ENCODE peak calls at places on chromosomes 11 and 22, in nine cellular contexts. C is aorta; D is KG1; S is SW 1271; W is fibroblast of the conjunctiva; N is hypothalamus; J is cardiac fibroblast; L is activated CD4-positive, alpha-beta T cell treated with anti-CD3 and anti-CD28 coated beads, Interleukin-2, amount 10 ng/mL, durations not matched to agents 7 days and 5 days; O is neural crest cell. F is an unnamed sample.

GRCh38 chr11:73856001-73856663 is 20.5 kb downstream of the COA4 start:
- DNase-seq in C (no peak), D (no peak), S (no peak), W (no peak), N (no peak), J (no peak), L (no peak), O (no peak), F (no peak)

GRCh38 chr11:68214173-68215086 is 1.3 kb upstream of the KMT5B start:
- DNase-seq in C (peak), D (no peak), S (no peak), W (no peak), N (no peak), J (no peak), L (no peak), O (peak), F (no peak)

GRCh38 chr11:19723572-19724342 is 11.1 kb downstream of the NAV2 start:
- DNase-seq in C (peak), D (no peak), S (no peak), W (no peak), N (no peak), J (peak), L (peak), O (no peak), F (no peak)

GRCh38 chr11:20037358-20037757 is 122.9 kb downstream of the DBX1 start:
- DNase-seq in C (no peak), D (no peak), S (no peak), W (no peak), N (no peak), J (no peak), L (no peak), O (no peak), F (no peak)

GRCh38 chr11:15889972-15890371 is 466.4 kb downstream of the SOX6 start:
- DNase-seq in C (no peak), D (no peak), S (no peak), W (no peak), N (no peak), J (peak), L (no peak), O (no peak), F (no peak)

GRCh38 chr22:27804683-27805297 is 3.2 kb upstream of the MN1 start:
- DNase-seq in C (peak), D (peak), S (no peak), W (no peak), N (no peak), J (peak), L (peak), O (peak), F (peak)

GRCh38 chr11:32332990-32333334 is 102.4 kb downstream of the WT1 start:
- DNase-seq in C (no peak), D (no peak), S (no peak), W (no peak), N (no peak), J (no peak), L (no peak), O (no peak), F (no peak)

GRCh38 chr11:31106326-31106725 is 263.2 kb downstream of the DCDC1 start:
- DNase-seq in C (no peak), D (no peak), S (no peak), W (no peak), N (no peak), J (no peak), L (no peak), O (no peak), F (no peak)

GRCh38 chr11:14803846-14804245 is 88.2 kb downstream of the CYP2R1 start:
- DNase-seq in C (no peak), D (no peak), S (no peak), W (no peak), N (no peak), J (no peak), L (no peak), O (no peak), F (no peak)

GRCh38 chr22:21755855-21756284 is 20.3 kb upstream of the YPEL1 start:
- DNase-seq in C (peak), D (no peak), S (no peak), W (no peak), N (no peak), J (peak), L (no peak), O (no peak), F (peak)

GRCh38 chr11:102010776-102011500 is 36.3 kb upstream of the CFAP300 start:
- DNase-seq in C (peak), D (no peak), S (peak), W (peak), N (no peak), J (peak), L (no peak), O (no peak), F (no peak)

GRCh38 chr22:28955817-28956216 is 72.4 kb downstream of the ZNRF3 start:
- DNase-seq in C (no peak), D (peak), S (no peak), W (no peak), N (no peak), J (no peak), L (peak), O (no peak), F (peak)

GRCh38 chr11:76854709-76855108 is 6.0 kb upstream of the ACER3 start:
- DNase-seq in C (no peak), D (no peak), S (no peak), W (no peak), N (no peak), J (no peak), L (no peak), O (no peak), F (no peak)

GRCh38 chr22:32204211-32204855 is 540 bp downstream of the RFPL2 start:
- DNase-seq in C (no peak), D (no peak), S (no peak), W (no peak), N (no peak), J (no peak), L (no peak), O (no peak), F (no peak)

GRCh38 chr22:23242473-23243001 is 62.2 kb downstream of the BCR start:
- DNase-seq in C (no peak), D (no peak), S (no peak), W (no peak), N (no peak), J (no peak), L (no peak), O (peak), F (no peak)

GRCh38 chr11:41578421-41579047 is 119.1 kb upstream of the LRRC4C start:
- DNase-seq in C (no peak), D (no peak), S (no peak), W (no peak), N (no peak), J (peak), L (no peak), O (no peak), F (no peak)

GRCh38 chr11:11387201-11387600 is 34.2 kb upstream of the CSNK2A3 start:
- DNase-seq in C (no peak), D (no peak), S (no peak), W (no peak), N (no peak), J (no peak), L (no peak), O (no peak), F (no peak)

GRCh38 chr22:25404923-25405853 is 159.3 kb upstream of the GRK3 start:
- DNase-seq in C (peak), D (peak), S (no peak), W (no peak), N (no peak), J (peak), L (peak), O (no peak), F (peak)

GRCh38 chr11:16587670-16588069 is 150.8 kb upstream of the C11orf58 start:
- DNase-seq in C (no peak), D (no peak), S (no peak), W (no peak), N (no peak), J (no peak), L (no peak), O (no peak), F (no peak)

GRCh38 chr11:117828641-117829368 is 4.3 kb upstream of the FXYD2 start:
- DNase-seq in C (peak), D (no peak), S (no peak), W (no peak), N (no peak), J (peak), L (peak), O (no peak), F (peak)

GRCh38 chr11:86637976-86638375 is 34.4 kb downstream of the ME3 start:
- DNase-seq in C (no peak), D (peak), S (no peak), W (no peak), N (no peak), J (peak), L (peak), O (no peak), F (no peak)

GRCh38 chr11:68107689-68108088 is 13.5 kb downstream of the CHKA start:
- DNase-seq in C (no peak), D (no peak), S (no peak), W (no peak), N (no peak), J (no peak), L (no peak), O (no peak), F (no peak)

GRCh38 chr11:13667245-13667644 is 1.2 kb upstream of the FAR1 start:
- DNase-seq in C (no peak), D (no peak), S (no peak), W (no peak), N (no peak), J (no peak), L (no peak), O (no peak), F (peak)

GRCh38 chr11:68118753-68119448 is 2.3 kb downstream of the CHKA start:
- DNase-seq in C (no peak), D (peak), S (no peak), W (no peak), N (no peak), J (no peak), L (no peak), O (no peak), F (peak)

GRCh38 chr11:76599041-76600013 is 71.2 kb downstream of the LRRC32 start:
- DNase-seq in C (peak), D (no peak), S (no peak), W (no peak), N (no peak), J (peak), L (no peak), O (no peak), F (no peak)

GRCh38 chr11:74749127-74749964 is 697 bp downstream of the RNF169 start:
- DNase-seq in C (peak), D (peak), S (no peak), W (no peak), N (no peak), J (peak), L (peak), O (peak), F (peak)

GRCh38 chr11:93552874-93553273 is 9.7 kb upstream of the SMCO4 start:
- DNase-seq in C (no peak), D (no peak), S (no peak), W (no peak), N (no peak), J (no peak), L (no peak), O (no peak), F (no peak)

GRCh38 chr11:36213050-36213840 is 76.0 kb downstream of the COMMD9 start:
- DNase-seq in C (no peak), D (no peak), S (no peak), W (no peak), N (no peak), J (no peak), L (no peak), O (no peak), F (no peak)

GRCh38 chr11:88402784-88403183 is 65.2 kb upstream of the CTSC start:
- DNase-seq in C (no peak), D (no peak), S (no peak), W (no peak), N (no peak), J (peak), L (no peak), O (no peak), F (no peak)

GRCh38 chr11:112216591-112217105 is 9.6 kb upstream of the PTS start:
- DNase-seq in C (no peak), D (no peak), S (no peak), W (peak), N (no peak), J (peak), L (no peak), O (no peak), F (no peak)

GRCh38 chr11:17430616-17431015 is 42.2 kb upstream of the KCNJ11 start:
- DNase-seq in C (no peak), D (no peak), S (no peak), W (no peak), N (no peak), J (no peak), L (no peak), O (no peak), F (no peak)

GRCh38 chr11:117874253-117874909 is 2.1 kb downstream of the FXYD6 start:
- DNase-seq in C (no peak), D (no peak), S (no peak), W (no peak), N (no peak), J (no peak), L (no peak), O (no peak), F (no peak)

GRCh38 chr11:33976351-33977199 is 75.0 kb upstream of the CAPRIN1 start:
- DNase-seq in C (no peak), D (no peak), S (no peak), W (no peak), N (no peak), J (no peak), L (no peak), O (no peak), F (no peak)

GRCh38 chr22:21623402-21623970 is 6.3 kb downstream of the YDJC start:
- DNase-seq in C (no peak), D (no peak), S (no peak), W (no peak), N (no peak), J (no peak), L (no peak), O (no peak), F (no peak)

GRCh38 chr11:70859180-70859579 is 393.2 kb downstream of the SHANK2 start:
- DNase-seq in C (no peak), D (no peak), S (no peak), W (no peak), N (no peak), J (no peak), L (no peak), O (no peak), F (no peak)